ENCODE peak calls at places on chromosomes 3 and 15, in four cellular contexts. D is mucosa of gallbladder; A is CD4-positive, CD25-positive, alpha-beta regulatory T cell; F is activated effector memory CD4-positive, alpha-beta T cell treated with anti-CD3 and anti-CD28 coated beads, Interleukin-2, amount 50 U/mL, for 16 hours. O is an unnamed sample.

GRCh38 chr3:68876112-68876713 is 56.1 kb downstream of the TAFA4 start:
- DNase-seq in D (peak; percentile 31), A (peak; percentile 1), F (no peak), O (peak; percentile 27)

GRCh38 chr3:27666708-27667107 is 55.4 kb downstream of the EOMES start:
- DNase-seq in D (peak; percentile 60), A (no peak), F (no peak), O (peak; percentile 32)

GRCh38 chr15:44009056-44009455 is 182.3 kb downstream of the WDR76 start:
- DNase-seq in D (no peak), A (no peak), F (no peak), O (no peak)

GRCh38 chr15:95018888-95019545 is 787.7 kb downstream of the MCTP2 start:
- DNase-seq in D (no peak), A (no peak), F (no peak), O (no peak)

GRCh38 chr3:159947220-159947619 is 41.4 kb upstream of the IL12A start:
- DNase-seq in D (no peak), A (no peak), F (no peak), O (no peak)

GRCh38 chr15:89349212-89349558 is 14.6 kb upstream of the POLG start:
- DNase-seq in D (no peak), A (no peak), F (no peak), O (no peak)

GRCh38 chr15:64527263-64527984 is 67.0 kb downstream of the ZNF609 start:
- DNase-seq in D (no peak), A (no peak), F (no peak), O (no peak)

GRCh38 chr3:93910085-93910484 is 63.6 kb downstream of the PROS1 start:
- DNase-seq in D (no peak), A (no peak), F (no peak), O (no peak)

GRCh38 chr15:45449878-45450277 is 71.5 kb upstream of the GATM start:
- DNase-seq in D (peak; percentile 87), A (no peak), F (no peak), O (peak; percentile 92)

GRCh38 chr15:70284438-70285214 is 186.9 kb upstream of the TLE3 start:
- DNase-seq in D (no peak), A (no peak), F (no peak), O (no peak)